ENCODE peak calls at places on chromosomes 3 and 15, in six cellular contexts. X is neural progenitor cell, G is H1, K is hepatocyte, T is GM23248, F is PC-3. J is an unnamed sample.
A peak's percentile ranks its signal among the peaks of the same experiment; 100 is the strongest.

GRCh38 chr3:155919728-155920127 is 49.3 kb downstream of the GMPS start:
- DNase-seq in X (no peak), G (no peak), K (no peak), T (no peak), F (no peak), J (no peak)

GRCh38 chr3:67551366-67552016 is 102.9 kb downstream of the SUCLG2 start:
- DNase-seq in X (no peak), G (no peak), K (no peak), T (no peak), F (no peak), J (no peak)

GRCh38 chr15:28098766-28099554 is at the start of gene OCA2:
- DNase-seq in X (peak; percentile 91), G (no peak), K (peak; percentile 92), T (peak; percentile 59), F (peak; percentile 27), J (peak; percentile 89)

GRCh38 chr15:29939404-29939803 is 117.1 kb upstream of the TJP1 start:
- DNase-seq in X (no peak), G (no peak), K (no peak), T (peak; percentile 47), F (peak; percentile 82), J (peak; percentile 68)

GRCh38 chr15:57064033-57064432 is 145.6 kb downstream of the TCF12 start:
- DNase-seq in X (no peak), G (no peak), K (no peak), T (peak; percentile 40), F (no peak), J (no peak)

GRCh38 chr15:99993681-99994131 is 260.5 kb upstream of the LYSMD4 start:
- DNase-seq in X (no peak), G (no peak), K (no peak), T (no peak), F (no peak), J (peak; percentile 51)

GRCh38 chr3:100030346-100030745 is 84.0 kb downstream of the FILIP1L start:
- DNase-seq in X (no peak), G (no peak), K (no peak), T (peak; percentile 30), F (peak; percentile 84), J (no peak)

GRCh38 chr15:82739086-82739485 is 29.4 kb upstream of the AP3B2 start:
- DNase-seq in X (no peak), G (no peak), K (no peak), T (peak; percentile 3), F (peak; percentile 27), J (no peak)

GRCh38 chr3:6791161-6791560 is 69.8 kb upstream of the GRM7 start:
- DNase-seq in X (no peak), G (no peak), K (no peak), T (no peak), F (peak; percentile 38), J (no peak)

GRCh38 chr15:73746288-73746687 is 6.9 kb downstream of the INSYN1 start:
- DNase-seq in X (no peak), G (no peak), K (no peak), T (no peak), F (no peak), J (no peak)

GRCh38 chr15:85771781-85772445 is 22.8 kb downstream of the KLHL25 start:
- DNase-seq in X (no peak), G (no peak), K (no peak), T (peak; percentile 76), F (no peak), J (peak; percentile 94)

GRCh38 chr3:134092231-134092701 is 62.5 kb upstream of the SLCO2A1 start:
- DNase-seq in X (no peak), G (no peak), K (peak; percentile 40), T (no peak), F (no peak), J (no peak)

GRCh38 chr3:188272481-188273372 is 118.8 kb downstream of the LPP start:
- DNase-seq in X (no peak), G (no peak), K (no peak), T (peak; percentile 92), F (peak; percentile 87), J (peak; percentile 56)

GRCh38 chr3:58260261-58260731 is 22.7 kb downstream of the ABHD6 start:
- DNase-seq in X (peak; percentile 22), G (no peak), K (no peak), T (peak; percentile 93), F (peak; percentile 96), J (peak; percentile 79)

GRCh38 chr3:106423321-106424225 is 554.8 kb upstream of the CBLB start:
- DNase-seq in X (no peak), G (no peak), K (no peak), T (peak; percentile 22), F (no peak), J (peak; percentile 41)

GRCh38 chr3:121989943-121990342 is 32.1 kb downstream of the ILDR1 start:
- DNase-seq in X (peak; percentile 23), G (no peak), K (peak; percentile 47), T (no peak), F (peak; percentile 39), J (no peak)

GRCh38 chr15:88013111-88013510 is 243.4 kb downstream of the NTRK3 start:
- DNase-seq in X (no peak), G (no peak), K (no peak), T (no peak), F (no peak), J (no peak)
- H3K4me1 ChIP-seq in X (peaks cover 15% of the 10 kb centered on the region), G (peaks cover 2% of the 10 kb centered on the region), K (no peaks in the 10 kb centered on the region), T (no peaks in the 10 kb centered on the region), F (no peaks in the 10 kb centered on the region), J (no peaks in the 10 kb centered on the region)

GRCh38 chr15:41429003-41429890 is 12.4 kb downstream of the RTF1 start:
- DNase-seq in X (no peak), G (no peak), K (peak; percentile 23), T (no peak), F (no peak), J (no peak)

GRCh38 chr15:41424809-41425208 is 7.9 kb downstream of the RTF1 start:
- DNase-seq in X (no peak), G (no peak), K (no peak), T (no peak), F (no peak), J (no peak)

GRCh38 chr15:41423979-41424659 is 7.2 kb downstream of the RTF1 start:
- DNase-seq in X (no peak), G (no peak), K (no peak), T (no peak), F (no peak), J (no peak)
- H4K20me1 ChIP-seq in X (peaks cover 69% of the 10 kb centered on the region), G (peaks cover 4% of the 10 kb centered on the region), K (peaks cover 55% of the 10 kb centered on the region), T (peaks cover 16% of the 10 kb centered on the region), F (peaks cover 18% of the 10 kb centered on the region), J (peaks cover 48% of the 10 kb centered on the region)

GRCh38 chr15:72222433-72222832 is 8.6 kb downstream of the PKM start:
- DNase-seq in X (no peak), G (no peak), K (no peak), T (peak; percentile 89), F (peak; percentile 75), J (peak; percentile 62)
- H3K4me1 ChIP-seq in X (peaks cover 19% of the 10 kb centered on the region), G (peaks cover 3% of the 10 kb centered on the region), K (peaks cover 37% of the 10 kb centered on the region), T (peaks cover 62% of the 10 kb centered on the region), F (peaks cover 44% of the 10 kb centered on the region), J (peaks cover 56% of the 10 kb centered on the region)

DNA sequence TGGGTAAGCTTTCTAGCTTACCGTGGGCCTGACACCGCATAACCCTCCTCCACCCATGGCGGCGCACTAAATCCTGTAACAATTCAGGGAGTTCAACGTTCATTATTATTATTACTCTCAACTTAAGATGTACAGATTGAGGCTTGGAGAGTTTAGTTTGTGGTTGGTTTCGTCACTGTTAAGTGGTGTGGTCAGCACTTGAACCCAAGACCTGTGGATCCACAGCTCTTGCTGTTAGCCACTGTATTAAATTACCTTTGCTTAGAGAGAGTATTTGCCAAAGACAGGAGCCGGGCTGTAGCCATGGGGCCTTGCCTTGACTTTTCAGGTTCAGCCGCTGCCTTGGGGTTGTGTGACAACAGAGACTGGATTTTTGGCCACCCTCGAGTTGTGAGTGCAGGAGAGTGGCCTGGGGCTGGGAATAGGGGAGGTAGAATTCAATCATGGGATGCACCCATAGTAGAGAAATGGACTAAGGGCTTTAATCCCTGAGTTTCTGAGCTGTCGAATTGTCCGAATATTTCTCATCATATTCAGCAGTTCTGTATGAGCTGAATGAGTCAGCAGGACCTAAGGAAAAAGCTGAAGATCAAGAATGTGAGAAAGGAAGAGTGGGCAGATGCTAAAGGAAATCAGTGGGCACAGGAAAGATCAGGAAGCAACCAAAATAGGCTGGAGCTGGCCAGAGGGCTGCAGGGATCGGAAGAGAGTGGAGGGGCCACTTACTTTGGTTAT is 44.6 kb upstream of the SACM1L start:
- DNase-seq in X (no peak), G (no peak), K (no peak), T (peak; percentile 97), F (peak; percentile 91), J (peak; percentile 95)
- H4K20me1 ChIP-seq in X (peaks cover 6% of the 10 kb centered on the region), G (peaks cover 3% of the 10 kb centered on the region), K (no peaks in the 10 kb centered on the region), T (no peaks in the 10 kb centered on the region), F (no peaks in the 10 kb centered on the region), J (no peaks in the 10 kb centered on the region)

GRCh38 chr3:150970665-150971327 is 1.7 kb downstream of the CLRN1 start:
- DNase-seq in X (no peak), G (no peak), K (no peak), T (peak; percentile 83), F (peak; percentile 76), J (peak; percentile 73)
- H3K4me1 ChIP-seq in X (peaks cover 14% of the 10 kb centered on the region), G (no peaks in the 10 kb centered on the region), K (no peaks in the 10 kb centered on the region), T (peaks cover 10% of the 10 kb centered on the region), F (peaks cover 11% of the 10 kb centered on the region), J (peaks cover 8% of the 10 kb centered on the region)

GRCh38 chr15:64647367-64647766 is 128.0 kb downstream of the RBPMS2 start:
- DNase-seq in X (no peak), G (no peak), K (no peak), T (no peak), F (no peak), J (no peak)
- H4K20me1 ChIP-seq in X (peaks cover 11% of the 10 kb centered on the region), G (peaks cover 2% of the 10 kb centered on the region), K (peaks cover 8% of the 10 kb centered on the region), T (no peaks in the 10 kb centered on the region), F (no peaks in the 10 kb centered on the region), J (peaks cover 11% of the 10 kb centered on the region)

DNA sequence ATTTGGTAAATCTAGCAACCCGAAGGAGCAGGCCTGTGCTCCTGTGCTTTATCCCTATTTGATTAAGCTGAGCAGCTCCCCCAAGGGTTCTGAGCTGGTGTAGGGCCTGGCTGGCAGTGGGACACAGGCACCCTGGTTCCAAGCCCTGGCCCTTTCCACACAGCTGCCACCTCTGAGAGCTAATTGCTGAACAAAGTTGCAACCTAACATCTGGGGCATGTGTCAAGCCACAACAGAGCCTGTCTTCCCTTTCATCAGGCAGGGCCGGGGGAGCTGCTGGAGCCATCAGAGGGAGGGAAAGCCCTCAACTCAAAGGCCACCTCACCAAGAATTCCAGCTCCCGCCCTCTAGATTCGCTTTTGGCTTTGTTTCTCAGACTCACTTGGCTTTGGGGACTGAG is 17.1 kb upstream of the MRPS22 start:
- DNase-seq in X (no peak), G (no peak), K (no peak), T (no peak), F (no peak), J (no peak)
- H3K4me1 ChIP-seq in X (no peaks in the 10 kb centered on the region), G (no peaks in the 10 kb centered on the region), K (no peaks in the 10 kb centered on the region), T (peaks cover 3% of the 10 kb centered on the region), F (peaks cover 4% of the 10 kb centered on the region), J (peaks cover 2% of the 10 kb centered on the region)

J was measured in osteoblast.